ENCODE peak calls at places on chromosome X, in eight cellular contexts. D, E, X, Z, I, O, Q and G are unnamed samples.

GRCh38 chrX:72026341-72027023 is 105.2 kb downstream of the RTL5 start:
- DNase-seq in D (no peak), E (no peak), X (no peak), Z (no peak), I (no peak), O (no peak), Q (no peak), G (no peak)

GRCh38 chrX:46647251-46647650 is 73.7 kb downstream of the CHST7 start:
- DNase-seq in D (peak), E (no peak), X (no peak), Z (no peak), I (no peak), O (no peak), Q (no peak), G (no peak)

GRCh38 chrX:101595739-101596419 is 21.9 kb downstream of the ARMCX6 start:
- DNase-seq in D (peak), E (peak), X (no peak), Z (peak), I (peak), O (no peak), Q (peak), G (no peak)

GRCh38 chrX:94576367-94577004 is 902.5 kb downstream of the FAM133A start:
- DNase-seq in D (no peak), E (no peak), X (no peak), Z (no peak), I (no peak), O (no peak), Q (no peak), G (no peak)

GRCh38 chrX:33195698-33196097 is 15.7 kb downstream of the DMD start:
- DNase-seq in D (no peak), E (no peak), X (no peak), Z (no peak), I (no peak), O (no peak), Q (no peak), G (no peak)

GRCh38 chrX:19064175-19064574 is 58.1 kb downstream of the ADGRG2 start:
- DNase-seq in D (no peak), E (no peak), X (no peak), Z (peak), I (no peak), O (no peak), Q (peak), G (no peak)

GRCh38 chrX:37314526-37314925 is 34.6 kb upstream of the PRRG1 start:
- DNase-seq in D (no peak), E (no peak), X (no peak), Z (no peak), I (no peak), O (no peak), Q (no peak), G (no peak)

GRCh38 chrX:107747596-107748161 is 27.9 kb downstream of the TSC22D3 start:
- DNase-seq in D (peak), E (no peak), X (no peak), Z (no peak), I (no peak), O (peak), Q (no peak), G (no peak)

GRCh38 chrX:102517331-102517730 is 792 bp upstream of the TMSB15A start:
- DNase-seq in D (peak), E (no peak), X (no peak), Z (no peak), I (no peak), O (no peak), Q (no peak), G (no peak)

GRCh38 chrX:16725067-16725466 is 5.7 kb downstream of the SYAP1 start:
- DNase-seq in D (no peak), E (no peak), X (no peak), Z (no peak), I (no peak), O (no peak), Q (no peak), G (no peak)

GRCh38 chrX:79557212-79557611 is 190.1 kb upstream of the ITM2A start:
- DNase-seq in D (no peak), E (no peak), X (no peak), Z (no peak), I (no peak), O (no peak), Q (no peak), G (no peak)

GRCh38 chrX:79564362-79564761 is 197.2 kb upstream of the ITM2A start:
- DNase-seq in D (no peak), E (no peak), X (no peak), Z (no peak), I (no peak), O (no peak), Q (no peak), G (no peak)

GRCh38 chrX:79556750-79557149 is 189.6 kb upstream of the ITM2A start:
- DNase-seq in D (no peak), E (no peak), X (no peak), Z (no peak), I (no peak), O (no peak), Q (no peak), G (no peak)

DNA sequence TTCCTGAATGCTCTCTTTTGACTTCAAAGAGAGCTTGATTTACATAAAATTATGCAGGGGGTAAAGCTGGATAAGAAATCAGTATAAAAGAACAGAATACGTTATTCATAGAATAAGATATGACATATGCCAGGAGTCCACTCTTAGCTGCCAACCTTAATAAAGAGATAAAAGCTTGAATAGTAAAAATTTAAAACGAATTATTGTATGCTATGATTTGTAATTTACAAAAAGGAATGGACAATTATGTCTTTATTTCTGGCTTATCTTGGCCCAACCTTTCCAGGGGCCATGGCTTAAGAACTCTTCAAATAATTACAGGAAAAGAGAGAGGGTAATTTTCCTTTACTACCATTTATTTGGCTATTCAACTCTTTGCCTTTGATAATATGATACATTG is 192.2 kb upstream of the ITM2A start:
- DNase-seq in D (no peak), E (no peak), X (no peak), Z (no peak), I (no peak), O (no peak), Q (no peak), G (no peak)
- H3K4me3 ChIP-seq in D (no peak), E (no peak), X (no peak), Z (no peak), I (no peak), O (no peak), Q (no peak), G (no peak)

GRCh38 chrX:139126493-139126892 is 404.0 kb upstream of the F9 start:
- DNase-seq in D (peak), E (no peak), X (no peak), Z (no peak), I (no peak), O (no peak), Q (no peak), G (no peak)
- TF ChIP-seq CTCF in D (peak), E (peak), X (no peak), Z (no peak), I (peak), O (peak), Q (peak), G (peak)

GRCh38 chrX:130529531-130529930 is 127.7 kb downstream of the RBMX2 start:
- DNase-seq in D (no peak), E (no peak), X (no peak), Z (no peak), I (no peak), O (no peak), Q (no peak), G (no peak)

GRCh38 chrX:130523460-130524394 is 121.9 kb downstream of the RBMX2 start:
- DNase-seq in D (peak), E (peak), X (no peak), Z (no peak), I (no peak), O (peak), Q (no peak), G (no peak)

DNA sequence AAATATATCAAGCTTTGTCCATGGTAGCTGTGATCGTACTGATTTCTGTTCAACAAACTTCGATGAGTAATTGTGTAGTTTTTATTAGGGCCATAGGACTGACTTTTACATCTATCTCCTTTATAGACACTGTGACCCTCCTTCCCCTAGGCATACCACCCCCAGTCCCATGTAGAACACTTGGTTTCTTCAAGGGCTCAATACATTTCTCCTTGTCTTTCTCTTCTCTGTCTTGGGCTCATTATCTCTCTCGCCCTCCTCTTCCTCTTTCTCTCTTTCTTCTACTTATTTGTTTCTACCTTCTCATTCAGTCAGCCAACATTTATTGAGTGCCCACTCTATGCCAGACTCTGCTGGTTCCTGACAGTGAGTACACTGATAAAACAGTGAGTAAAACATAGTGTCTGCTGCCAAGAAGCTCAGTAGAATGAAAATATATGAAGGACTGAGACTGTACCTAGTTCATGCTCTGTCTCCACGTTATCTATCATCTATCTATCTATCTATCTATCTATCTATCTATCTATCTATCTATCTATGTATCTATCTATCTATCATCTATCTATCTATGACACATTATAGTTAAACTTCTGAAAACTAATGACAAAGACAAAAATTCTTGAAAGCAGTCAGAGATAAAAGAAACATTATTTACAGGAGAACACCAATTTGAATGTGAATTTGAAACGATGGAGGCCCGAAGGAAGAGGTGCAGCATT is 122.8 kb downstream of the RBMX2 start:
- DNase-seq in D (no peak), E (no peak), X (no peak), Z (no peak), I (no peak), O (no peak), Q (no peak), G (no peak)
- H3K4me3 ChIP-seq in D (no peak), E (peak), X (no peak), Z (no peak), I (peak), O (no peak), Q (no peak), G (no peak)

GRCh38 chrX:112865464-112866025 is 24.9 kb upstream of the AMOT start:
- DNase-seq in D (no peak), E (no peak), X (no peak), Z (no peak), I (no peak), O (no peak), Q (no peak), G (no peak)

GRCh38 chrX:112866175-112866574 is 25.5 kb upstream of the AMOT start:
- DNase-seq in D (no peak), E (no peak), X (no peak), Z (no peak), I (no peak), O (no peak), Q (no peak), G (no peak)

GRCh38 chrX:112868586-112868985 is 28.0 kb upstream of the AMOT start:
- DNase-seq in D (no peak), E (no peak), X (no peak), Z (no peak), I (no peak), O (no peak), Q (no peak), G (no peak)

GRCh38 chrX:112863850-112864249 is 23.2 kb upstream of the AMOT start:
- DNase-seq in D (no peak), E (no peak), X (no peak), Z (no peak), I (no peak), O (no peak), Q (no peak), G (no peak)

GRCh38 chrX:112867570-112867969 is 26.9 kb upstream of the AMOT start:
- DNase-seq in D (peak), E (no peak), X (no peak), Z (no peak), I (no peak), O (no peak), Q (no peak), G (no peak)
- TF ChIP-seq CTCF in D (peak), E (no peak), X (no peak), Z (no peak), I (no peak), O (no peak), Q (no peak), G (no peak)

GRCh38 chrX:154006965-154007364 is 12.7 kb downstream of the IRAK1 start:
- DNase-seq in D (no peak), E (no peak), X (no peak), Z (no peak), I (no peak), O (no peak), Q (no peak), G (no peak)
- H3K4me3 ChIP-seq in D (no peak), E (no peak), X (no peak), Z (no peak), I (no peak), O (no peak), Q (no peak), G (no peak)